ENCODE peak calls at places on chromosomes 11 and 22, in five cellular contexts. L is GM10248, J is HCT116, Y is PC-3, M is foreskin fibroblast. W is an unnamed sample.

GRCh38 chr11:82546556-82547162 is 187.0 kb downstream of the FAM181B start:
- DNase-seq in L (no peak), J (no peak), Y (no peak), M (no peak), W (no peak)

GRCh38 chr11:67303132-67303988 is at the start of gene SSH3:
- DNase-seq in L (peak; percentile 54), J (peak; percentile 42), Y (peak; percentile 88), M (peak; percentile 57), W (peak; percentile 52)

GRCh38 chr11:83044958-83045712 is 26.6 kb downstream of the RAB30 start:
- DNase-seq in L (peak; percentile 39), J (no peak), Y (peak; percentile 95), M (peak; percentile 30), W (no peak)

GRCh38 chr11:40129276-40129675 is 1330.2 kb downstream of the LRRC4C start:
- DNase-seq in L (peak; percentile 5), J (no peak), Y (peak; percentile 39), M (no peak), W (no peak)

GRCh38 chr22:22709719-22710445 is 65.5 kb downstream of the GGTLC2 start:
- DNase-seq in L (no peak), J (no peak), Y (peak; percentile 18), M (no peak), W (no peak)

GRCh38 chr22:39183991-39184585 is 31.6 kb upstream of the CBX7 start:
- DNase-seq in L (no peak), J (peak; percentile 27), Y (peak; percentile 3), M (peak; percentile 81), W (no peak)

GRCh38 chr11:6556139-6556949 is 47.1 kb downstream of the RRP8 start:
- DNase-seq in L (no peak), J (no peak), Y (no peak), M (no peak), W (no peak)

GRCh38 chr11:118230088-118230487 is 5.3 kb upstream of the JAML start:
- DNase-seq in L (no peak), J (no peak), Y (no peak), M (no peak), W (peak; percentile 35)

GRCh38 chr11:15816270-15816871 is 540.0 kb downstream of the SOX6 start:
- DNase-seq in L (no peak), J (no peak), Y (peak; percentile 15), M (no peak), W (no peak)

GRCh38 chr11:87307101-87307500 is 269.4 kb downstream of the TMEM135 start:
- DNase-seq in L (no peak), J (no peak), Y (no peak), M (no peak), W (no peak)

GRCh38 chr11:16669799-16670415 is 68.5 kb upstream of the C11orf58 start:
- DNase-seq in L (no peak), J (peak; percentile 34), Y (peak; percentile 69), M (no peak), W (no peak)

GRCh38 chr11:43904737-43905515 is 24.3 kb downstream of the ALKBH3 start:
- DNase-seq in L (no peak), J (no peak), Y (no peak), M (peak; percentile 15), W (no peak)

GRCh38 chr22:41367680-41368542 is 13.8 kb upstream of the TEF start:
- DNase-seq in L (no peak), J (no peak), Y (no peak), M (no peak), W (no peak)

GRCh38 chr22:39230261-39231196 is 14.3 kb downstream of the PDGFB start:
- DNase-seq in L (no peak), J (no peak), Y (no peak), M (no peak), W (no peak)

GRCh38 chr11:33376331-33377099 is 119.3 kb downstream of the HIPK3 start:
- DNase-seq in L (peak; percentile 41), J (no peak), Y (no peak), M (peak; percentile 17), W (no peak)

GRCh38 chr22:32389685-32390084 is 22.4 kb downstream of the RTCB start:
- DNase-seq in L (no peak), J (no peak), Y (no peak), M (no peak), W (no peak)
- TF ChIP-seq CTCF in L (peak; percentile 43), J (no peak), Y (peak; percentile 51), M (peak; percentile 42), W (peak; percentile 16)

GRCh38 chr11:19800714-19801519 is 88.3 kb downstream of the NAV2 start:
- DNase-seq in L (no peak), J (no peak), Y (peak; percentile 73), M (no peak), W (no peak)
- TF ChIP-seq CTCF in L (no peak), J (no peak), Y (peak; percentile 53), M (no peak), W (no peak)

GRCh38 chr22:26322179-26322905 is 106.7 kb upstream of the ASPHD2 start:
- DNase-seq in L (no peak), J (peak; percentile 8), Y (peak; percentile 75), M (peak; percentile 97), W (no peak)

GRCh38 chr22:26321469-26321913 is 107.6 kb upstream of the ASPHD2 start:
- DNase-seq in L (no peak), J (no peak), Y (peak; percentile 31), M (peak; percentile 87), W (no peak)

GRCh38 chr22:26316732-26317131 is 112.3 kb upstream of the ASPHD2 start:
- DNase-seq in L (no peak), J (no peak), Y (no peak), M (no peak), W (no peak)

GRCh38 chr22:26320469-26320868 is 108.6 kb upstream of the ASPHD2 start:
- DNase-seq in L (no peak), J (no peak), Y (no peak), M (no peak), W (no peak)

DNA sequence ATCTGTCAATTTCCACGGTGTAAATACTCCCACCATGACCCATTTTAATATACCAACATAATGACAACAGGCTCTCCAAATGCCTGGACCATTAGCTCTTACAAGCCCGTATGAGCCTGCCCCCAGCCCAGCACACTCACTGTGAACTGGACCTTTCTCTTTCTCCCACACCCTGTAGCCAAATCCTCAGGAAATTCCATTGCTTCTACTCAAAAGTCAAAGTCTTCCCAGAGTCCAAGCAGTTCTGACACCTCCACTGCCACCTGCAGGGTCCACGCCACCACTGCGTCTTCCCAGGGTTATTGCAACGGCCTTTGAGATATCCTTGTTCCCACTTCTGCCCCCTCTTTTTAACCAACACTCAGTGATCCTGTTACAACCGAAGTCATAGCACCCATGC is 110.1 kb upstream of the ASPHD2 start:
- DNase-seq in L (no peak), J (no peak), Y (peak; percentile 32), M (peak; percentile 22), W (no peak)
- TF ChIP-seq CTCF in L (no peak), J (no peak), Y (peak; percentile 41), M (peak; percentile 33), W (no peak)

GRCh38 chr11:1830500-1831223 is 4.1 kb upstream of the SYT8 start:
- DNase-seq in L (no peak), J (no peak), Y (no peak), M (no peak), W (no peak)
- TF ChIP-seq CTCF in L (no peak), J (no peak), Y (no peak), M (no peak), W (no peak)

W was measured in natural killer cell.